ENCODE peak calls at places on chromosomes 5 and 9, in four cellular contexts. P is GDM1; C is activated CD4-positive, alpha-beta T cell treated with anti-CD3 and anti-CD28 coated beads for 36 hours; H is stimulated activated CD4-positive, alpha-beta T cell treated with anti-CD3 and anti-CD28 coated beads, Interleukin-12 subunit alpha, Interleukin-12 subunit beta, amount 100 ng/mL, for 4 hours. I is an unnamed sample.

GRCh38 chr9:86064220-86064619 is 35.1 kb downstream of the GOLM1 start:
- DNase-seq in P (no peak), C (no peak), H (no peak), I (no peak)

GRCh38 chr5:169020102-169020501 is 280.8 kb downstream of the SLIT3 start:
- DNase-seq in P (no peak), C (no peak), H (no peak), I (no peak)

GRCh38 chr5:111848374-111848914 is 91.5 kb upstream of the NREP start:
- DNase-seq in P (no peak), C (no peak), H (no peak), I (no peak)

GRCh38 chr5:74567351-74567870 is 73.1 kb downstream of the ENC1 start:
- DNase-seq in P (no peak), C (no peak), H (no peak), I (no peak)

GRCh38 chr5:148237795-148238194 is 530 bp upstream of the MARCOL start:
- DNase-seq in P (no peak), C (no peak), H (no peak), I (no peak)

GRCh38 chr9:86454701-86455402 is 100.6 kb upstream of the TUT7 start:
- DNase-seq in P (no peak), C (no peak), H (no peak), I (no peak)

GRCh38 chr9:512555-513272 is 298.0 kb downstream of the DOCK8 start:
- DNase-seq in P (no peak), C (no peak), H (no peak), I (no peak)

GRCh38 chr5:59356813-59357381 is 536.6 kb downstream of the PDE4D start:
- DNase-seq in P (no peak), C (peak), H (no peak), I (no peak)

GRCh38 chr9:126376311-126376902 is 49.8 kb downstream of the MVB12B start:
- DNase-seq in P (no peak), C (no peak), H (no peak), I (peak)

GRCh38 chr9:115142502-115143265 is 24.7 kb upstream of the TNC start:
- DNase-seq in P (no peak), C (no peak), H (no peak), I (no peak)

I was measured in HAP-1.